ENCODE peak calls at places on chromosomes 2 and 18, in five cellular contexts. G, K, V, B and S are unnamed samples.

GRCh38 chr2:73091164-73091563 is 19.7 kb upstream of the SFXN5 start:
- DNase-seq in G (no peak), K (no peak), V (no peak), B (no peak), S (no peak)

GRCh38 chr2:189411860-189412259 is 29.4 kb upstream of the WDR75 start:
- DNase-seq in G (peak; percentile 11), K (peak; percentile 30), V (peak; percentile 69), B (no peak), S (peak; percentile 19)

GRCh38 chr2:101843471-101843870 is 146.0 kb downstream of the MAP4K4 start:
- DNase-seq in G (no peak), K (no peak), V (no peak), B (no peak), S (no peak)

GRCh38 chr2:57848723-57849122 is 197.9 kb upstream of the VRK2 start:
- DNase-seq in G (no peak), K (no peak), V (no peak), B (peak; percentile 54), S (no peak)

GRCh38 chr2:10923965-10924364 is 12.2 kb downstream of the KCNF1 start:
- DNase-seq in G (no peak), K (no peak), V (peak; percentile 33), B (peak; percentile 60), S (no peak)

GRCh38 chr2:20666114-20666363 is 905 bp upstream of the GDF7 start:
- DNase-seq in G (no peak), K (no peak), V (no peak), B (no peak), S (no peak)

GRCh38 chr2:211829725-211830124 is 708.9 kb downstream of the ERBB4 start:
- DNase-seq in G (no peak), K (no peak), V (no peak), B (no peak), S (no peak)

GRCh38 chr2:109024477-109024876 is 35.5 kb upstream of the EDAR start:
- DNase-seq in G (no peak), K (no peak), V (no peak), B (no peak), S (no peak)

GRCh38 chr2:53600835-53601234 is 166.8 kb upstream of the CHAC2 start:
- DNase-seq in G (no peak), K (no peak), V (no peak), B (no peak), S (no peak)

GRCh38 chr18:70337139-70337972 is 48.5 kb downstream of the SOCS6 start:
- DNase-seq in G (peak; percentile 85), K (no peak), V (no peak), B (no peak), S (no peak)

DNA sequence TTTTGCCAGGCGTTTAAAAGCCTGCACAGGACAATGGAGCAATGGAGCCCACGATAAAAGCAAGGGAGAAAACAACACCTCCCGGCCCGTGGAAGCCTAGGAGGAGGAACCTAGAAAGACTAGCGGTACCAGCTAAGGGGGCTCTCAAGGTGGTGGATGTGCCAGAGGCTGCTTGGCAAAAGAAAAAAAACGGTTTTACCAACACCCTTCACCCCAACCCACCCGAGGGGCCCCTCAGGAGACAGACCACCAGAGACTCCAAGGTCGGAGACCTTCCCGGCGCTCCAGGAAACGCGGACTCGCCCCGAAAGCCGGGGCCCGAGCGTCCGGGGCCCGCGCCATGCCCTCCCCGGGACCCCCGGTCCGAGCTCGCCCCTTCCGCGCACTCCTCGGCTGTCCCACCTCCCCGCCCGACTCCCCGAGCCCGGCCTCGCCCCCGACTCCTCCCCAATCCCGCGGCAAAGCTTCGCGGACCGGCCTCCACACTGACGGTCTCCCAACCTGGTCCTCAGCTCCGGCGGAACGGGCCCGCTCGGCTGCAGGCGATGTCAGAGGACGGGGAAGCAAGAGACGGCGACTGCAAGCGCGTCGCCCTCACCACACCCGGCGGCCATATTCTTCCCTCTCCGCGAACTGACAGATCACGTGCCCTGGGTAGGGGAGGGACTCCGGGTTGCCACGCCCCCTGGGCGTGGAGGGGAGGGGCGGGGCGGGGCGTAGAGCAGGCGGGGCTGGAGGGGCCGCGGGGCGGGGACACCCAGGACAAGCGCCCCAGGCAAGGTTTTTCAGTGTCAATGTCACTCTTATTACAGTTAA is at the start of gene KIDINS220:
- DNase-seq in G (peak; percentile 87), K (peak; percentile 84), V (peak; percentile 92), B (peak; percentile 95), S (peak; percentile 86)
- TF ChIP-seq POLR2A in G (peak; percentile 96), K (peak; percentile 88), V (peak; percentile 82), B (no peak), S (peak; percentile 72)

GRCh38 chr2:191038741-191039140 is 24.8 kb upstream of the STAT1 start:
- DNase-seq in G (no peak), K (no peak), V (no peak), B (no peak), S (no peak)
- H3K4me3 ChIP-seq in G (no peak overlapping the region), K (no peak overlapping the region), V (no peak overlapping the region), B (no peak overlapping the region), S (no peak overlapping the region)

GRCh38 chr2:69683170-69683971 is 39.8 kb upstream of the AAK1 start:
- DNase-seq in G (peak; percentile 30), K (peak; percentile 80), V (no peak), B (no peak), S (no peak)
- TF ChIP-seq POLR2A in G (no peak), K (no peak), V (no peak), B (no peak), S (no peak)

DNA sequence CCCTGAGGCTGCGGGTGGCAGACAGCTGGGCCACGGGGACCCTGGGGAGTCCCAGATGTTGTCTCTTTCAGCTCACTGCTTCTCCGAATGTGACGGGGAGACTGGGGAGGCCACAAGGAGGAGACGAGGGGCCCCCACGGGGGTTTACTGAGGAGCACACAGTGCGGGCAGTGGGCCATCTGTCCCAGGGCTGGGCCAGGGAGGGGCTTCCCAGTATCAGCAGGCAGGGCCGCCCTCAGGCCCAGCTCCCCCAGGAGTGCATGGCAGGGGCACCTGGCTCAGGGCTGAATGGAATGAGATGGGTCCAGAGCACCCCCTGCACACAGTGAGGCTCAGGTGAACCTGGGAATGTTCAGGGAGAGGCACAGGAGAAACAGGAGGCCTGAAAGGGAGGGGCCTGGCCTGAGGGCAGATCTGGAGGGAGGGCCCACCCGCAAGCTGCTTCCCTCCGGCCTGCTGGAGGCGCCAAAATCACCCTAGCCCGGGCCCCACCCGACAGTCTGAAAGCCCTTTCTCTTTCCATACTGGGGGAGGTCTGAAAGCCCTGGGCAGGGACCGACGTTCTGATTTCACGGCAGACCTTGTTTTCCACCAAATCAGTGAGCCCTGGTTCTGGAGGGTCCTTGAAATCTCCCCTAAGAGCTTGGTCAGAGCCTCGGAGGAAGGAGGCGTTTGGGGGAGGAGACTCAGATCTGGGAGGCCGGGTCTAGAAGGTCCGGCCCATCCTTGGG is 35.5 kb upstream of the PTMA start:
- DNase-seq in G (peak; percentile 89), K (peak; percentile 66), V (peak; percentile 80), B (peak; percentile 93), S (peak; percentile 61)
- H3K4me3 ChIP-seq in G (peak overlapping the region; percentile 42), K (no peak overlapping the region), V (peak overlapping the region; percentile 16), B (no peak overlapping the region), S (no peak overlapping the region)

GRCh38 chr2:16112972-16113560 is 172.7 kb downstream of the MYCN start:
- DNase-seq in G (no peak), K (no peak), V (no peak), B (no peak), S (no peak)
- TF ChIP-seq POLR2A in G (no peak), K (no peak), V (no peak), B (no peak), S (no peak)

DNA sequence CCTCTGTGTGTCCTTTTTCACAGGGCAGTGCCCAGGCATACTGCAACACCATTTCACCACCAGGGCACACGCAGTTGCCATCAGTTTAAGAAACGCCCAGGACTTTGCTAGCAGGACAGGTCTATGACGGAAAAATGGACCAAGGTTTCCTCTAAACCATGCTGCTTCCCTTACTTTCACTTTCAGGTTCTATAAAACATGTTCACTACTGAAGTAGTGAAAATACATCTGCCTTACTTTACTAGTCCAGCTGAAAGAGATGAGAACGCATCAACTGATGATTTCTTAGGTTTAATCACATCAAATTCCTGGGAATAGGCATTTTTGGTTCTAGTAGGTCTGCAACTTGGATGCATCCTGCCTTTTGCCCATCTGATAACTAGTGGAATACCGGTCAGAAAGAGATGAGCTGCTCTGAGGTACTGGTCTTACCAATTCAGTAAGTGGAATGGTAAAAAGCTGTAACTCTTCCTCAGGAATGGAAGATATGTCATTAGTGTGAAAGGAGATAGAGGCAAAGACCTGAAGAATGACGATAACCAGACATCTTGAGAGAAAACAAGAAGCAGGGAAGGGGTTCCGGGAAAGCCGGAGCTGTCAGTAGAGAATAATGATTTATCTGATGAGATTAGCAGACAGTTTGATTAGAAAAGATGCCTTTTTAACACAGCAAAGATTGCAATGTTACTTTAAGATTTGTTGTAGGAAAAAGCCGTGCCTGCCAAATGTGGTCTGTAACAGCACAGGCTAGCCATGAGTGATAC is 110.3 kb downstream of the TCF4 start:
- DNase-seq in G (no peak), K (peak; percentile 42), V (no peak), B (no peak), S (no peak)
- H3K4me3 ChIP-seq in G (no peak overlapping the region), K (peak overlapping the region; percentile 44), V (peak overlapping the region; percentile 54), B (peak overlapping the region; percentile 20), S (peak overlapping the region; percentile 41)

GRCh38 chr2:157874997-157875719 is 972 bp downstream of the ACVR1 start:
- DNase-seq in G (peak; percentile 14), K (peak; percentile 45), V (peak; percentile 71), B (peak; percentile 80), S (peak; percentile 53)

GRCh38 chr2:157877761-157878400 is 1.8 kb upstream of the ACVR1 start:
- DNase-seq in G (no peak), K (no peak), V (no peak), B (no peak), S (no peak)

GRCh38 chr2:157876771-157877108 is 610 bp upstream of the ACVR1 start:
- DNase-seq in G (no peak), K (no peak), V (no peak), B (no peak), S (no peak)

GRCh38 chr2:157875720-157876065 is 437 bp downstream of the ACVR1 start:
- DNase-seq in G (no peak), K (peak; percentile 38), V (peak; percentile 75), B (peak; percentile 92), S (no peak)

DNA sequence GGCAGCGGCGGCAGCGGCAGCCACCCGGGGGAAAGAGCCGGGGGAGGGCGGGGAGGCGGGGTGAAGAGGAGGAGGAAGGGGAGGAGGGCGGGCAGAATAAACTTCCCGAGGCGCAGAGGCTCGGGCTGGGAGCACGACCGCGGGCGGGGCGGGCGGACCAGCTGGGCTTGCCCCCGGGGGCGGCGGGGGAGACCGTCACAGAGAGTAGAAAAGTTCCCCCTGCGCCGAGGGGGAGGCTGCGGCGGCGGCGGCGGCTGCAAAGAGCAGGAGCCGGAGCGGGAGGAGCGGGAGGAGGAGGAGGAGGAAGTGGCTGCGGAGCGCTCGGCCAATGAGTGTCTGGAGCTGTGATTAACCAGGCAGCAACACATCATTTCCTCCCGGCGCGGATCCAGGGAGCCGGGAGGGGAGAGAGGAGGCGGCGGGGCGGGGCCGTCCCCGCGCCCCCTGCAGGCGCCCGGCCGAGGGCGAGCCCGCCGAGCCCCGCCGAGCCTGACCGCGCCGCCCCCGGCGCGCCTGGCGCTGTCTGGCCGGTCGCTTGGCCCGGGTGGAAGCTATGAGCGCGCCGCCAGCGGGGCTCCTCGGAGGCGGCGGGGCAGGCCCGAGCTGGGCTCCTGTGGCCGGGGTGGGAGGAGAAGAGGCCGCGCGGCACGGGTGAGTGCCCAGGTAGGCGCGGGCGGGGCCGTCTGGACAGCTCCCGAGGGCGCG is at the start of gene ACVR1:
- DNase-seq in G (peak; percentile 95), K (peak; percentile 97), V (peak; percentile 98), B (peak; percentile 95), S (peak; percentile 96)
- TF ChIP-seq POLR2A in G (no peak), K (peak; percentile 51), V (peak; percentile 35), B (no peak), S (peak; percentile 55)

DNA sequence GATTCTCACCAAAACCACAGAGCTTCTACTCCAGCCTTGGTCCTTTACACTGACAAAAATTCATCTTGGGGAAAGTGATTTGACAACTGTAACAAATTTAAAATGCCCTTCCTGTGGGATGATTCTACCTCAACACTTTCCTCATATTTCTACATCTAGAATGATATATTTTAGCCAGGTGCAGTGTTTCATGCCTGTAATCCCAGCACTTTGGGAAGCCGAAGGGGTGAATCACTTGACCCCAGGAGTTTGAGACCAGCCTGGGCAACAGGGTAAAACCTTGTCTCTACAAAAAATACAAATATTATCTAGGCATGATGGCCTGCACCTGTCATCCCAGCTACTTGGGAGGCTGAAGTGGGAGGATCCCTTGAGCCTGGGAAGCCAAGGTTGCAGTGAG is 408.6 kb downstream of the CDH7 start:
- DNase-seq in G (no peak), K (no peak), V (no peak), B (no peak), S (no peak)
- H3K4me3 ChIP-seq in G (no peak overlapping the region), K (no peak overlapping the region), V (no peak overlapping the region), B (no peak overlapping the region), S (no peak overlapping the region)